ENCODE peak calls at places on chromosomes 4 and X, in ten cellular contexts. U is CD8-positive, alpha-beta T cell; L is upper lobe of right lung; I is prostate gland; B is psoas muscle; H is CD4-positive, alpha-beta T cell; P is ovary; E is heart right ventricle; D is endodermal cell; Y is fibroblast of lung. W is an unnamed sample.
A peak's percentile ranks its signal among the peaks of the same experiment; 100 is the strongest.

GRCh38 chrX:2595258-2595657 is 94.5 kb upstream of the DHRSX start:
- DNase-seq in Y (peak; percentile 43), D (no peak), L (no peak), I (no peak), B (no peak), H (no peak), E (no peak), U (no peak), P (no peak), W (no peak)

GRCh38 chrX:45323387-45323786 is 122.7 kb upstream of the DIPK2B start:
- DNase-seq in U (no peak), B (no peak), Y (no peak), E (no peak), P (no peak), H (no peak), I (no peak), D (no peak), L (no peak), W (no peak)

GRCh38 chrX:68894142-68894512 is 65.3 kb downstream of the EFNB1 start:
- DNase-seq in U (no peak), Y (no peak), B (peak; percentile 65), P (no peak), I (no peak), L (no peak), H (no peak), E (no peak), D (no peak), W (no peak)

GRCh38 chr4:2596153-2596552 is 59.7 kb downstream of the FAM193A start:
- DNase-seq in P (no peak), D (no peak), E (no peak), B (no peak), L (peak; percentile 47), I (no peak), Y (no peak), U (no peak), H (no peak), W (no peak)

GRCh38 chrX:108494416-108495095 is 54.9 kb downstream of the COL4A5 start:
- DNase-seq in I (no peak), H (no peak), D (no peak), L (no peak), U (no peak), E (no peak), B (no peak), P (no peak), Y (peak; percentile 19), W (no peak)

GRCh38 chr4:85748654-85749053 is 273.7 kb downstream of the ARHGAP24 start:
- DNase-seq in L (no peak), E (no peak), I (no peak), D (no peak), Y (peak; percentile 28), U (no peak), H (no peak), B (no peak), P (no peak), W (no peak)

GRCh38 chrX:103211012-103211715 is 3.7 kb upstream of the BEX4 start:
- DNase-seq in P (peak; percentile 18), L (no peak), I (peak; percentile 28), H (peak; percentile 26), B (no peak), U (peak; percentile 45), E (peak; percentile 41), Y (peak; percentile 57), D (peak; percentile 83), W (no peak)

GRCh38 chr4:141140271-141141205 is 7.3 kb upstream of the RNF150 start:
- DNase-seq in I (no peak), Y (no peak), D (no peak), U (no peak), H (no peak), E (no peak), L (no peak), B (no peak), P (no peak), W (no peak)

GRCh38 chrX:108001218-108001814 is 19.1 kb upstream of the TEX13B start:
- DNase-seq in I (peak; percentile 12), Y (peak; percentile 58), H (peak; percentile 25), L (no peak), D (peak; percentile 57), U (no peak), B (no peak), E (no peak), P (no peak), W (no peak)

GRCh38 chr4:41661447-41662076 is 87.0 kb downstream of the PHOX2B start:
- DNase-seq in I (peak; percentile 51), D (peak; percentile 81), B (peak; percentile 74), H (no peak), E (peak; percentile 56), Y (peak; percentile 65), L (peak; percentile 69), U (peak; percentile 17), P (peak; percentile 67), W (no peak)

GRCh38 chrX:76434103-76434741 is 6.7 kb downstream of the MAGEE1 start:
- DNase-seq in E (no peak), P (no peak), B (no peak), L (no peak), H (no peak), D (no peak), U (no peak), Y (no peak), I (no peak), W (no peak)

GRCh38 chrX:76427560-76428242 is at the start of gene MAGEE1:
- DNase-seq in U (peak; percentile 80), I (peak; percentile 58), H (peak; percentile 71), Y (peak; percentile 43), E (peak; percentile 64), D (peak; percentile 93), P (peak; percentile 84), L (peak; percentile 88), B (peak; percentile 84), W (peak; percentile 82)

GRCh38 chrX:76433219-76433618 is 5.7 kb downstream of the MAGEE1 start:
- DNase-seq in I (no peak), B (no peak), L (no peak), P (no peak), D (no peak), U (no peak), H (no peak), Y (no peak), E (no peak), W (no peak)

GRCh38 chrX:76428243-76429130 is 977 bp downstream of the MAGEE1 start:
- DNase-seq in P (peak; percentile 16), U (peak; percentile 52), E (no peak), I (peak; percentile 3), L (peak; percentile 48), H (peak; percentile 50), B (peak; percentile 50), Y (no peak), D (peak; percentile 66), W (peak; percentile 6)
- H3K27ac ChIP-seq in P (no peak overlapping the region), U (peak overlapping the region; percentile 89), E (no peak overlapping the region), I (peak overlapping the region; percentile 47), L (peak overlapping the region; percentile 1), H (peak overlapping the region; percentile 53), B (no peak overlapping the region), Y (no peak overlapping the region), D (no peak overlapping the region), W (no peak overlapping the region)

GRCh38 chr4:185394568-185395254 is 1.0 kb downstream of the LRP2BP start:
- DNase-seq in I (no peak), P (no peak), D (no peak), Y (no peak), H (no peak), E (no peak), U (no peak), B (no peak), L (no peak), W (no peak)

GRCh38 chr4:185395255-185395955 is at the start of gene LRP2BP:
- DNase-seq in D (no peak), I (no peak), B (no peak), P (no peak), U (no peak), H (no peak), Y (peak; percentile 97), L (no peak), E (no peak), W (no peak)

GRCh38 chr4:185392156-185392555 is 3.6 kb downstream of the LRP2BP start:
- DNase-seq in U (no peak), P (no peak), H (no peak), E (no peak), L (no peak), D (no peak), Y (no peak), I (no peak), B (no peak), W (no peak)

GRCh38 chr4:185387957-185388356 is 7.8 kb downstream of the LRP2BP start:
- DNase-seq in P (no peak), L (no peak), H (no peak), I (no peak), B (no peak), D (no peak), E (no peak), U (no peak), Y (no peak), W (no peak)

GRCh38 chr4:185390941-185391340 is 4.8 kb downstream of the LRP2BP start:
- DNase-seq in D (no peak), L (no peak), I (no peak), P (no peak), H (no peak), U (no peak), E (no peak), Y (no peak), B (no peak), W (no peak)
- TF ChIP-seq CTCF in D (no peak), L (no peak), I (no peak), P (no peak), H (no peak), U (no peak), E (no peak), Y (no peak), B (no peak), W (no peak)

DNA sequence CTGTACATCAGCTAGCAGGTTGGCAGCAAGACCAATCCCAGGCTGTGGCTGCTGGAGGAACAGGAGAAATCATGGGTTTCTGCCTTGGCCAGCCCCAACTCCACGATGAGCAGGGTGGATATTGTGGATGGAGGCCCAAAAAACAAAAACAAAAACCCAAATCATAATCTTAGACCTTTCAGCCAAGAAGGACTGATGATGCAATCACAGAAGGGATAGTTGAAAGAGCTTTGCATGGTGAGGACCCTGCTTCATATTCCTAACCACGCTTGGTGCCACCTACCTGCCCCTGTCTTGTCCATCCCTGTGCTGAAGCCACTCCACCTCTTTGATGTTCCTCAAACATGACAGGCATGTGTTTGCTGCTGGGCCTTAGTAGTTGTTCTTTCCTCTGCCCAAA is 68.8 kb upstream of the CT45A1 start:
- DNase-seq in E (no peak), Y (no peak), P (no peak), B (no peak), I (no peak), D (no peak), L (no peak), H (no peak), U (no peak), W (no peak)
- H3K9me3 ChIP-seq in E (no peaks in the 10 kb centered on the region), Y (no peaks in the 10 kb centered on the region), P (no peaks in the 10 kb centered on the region), B (no peaks in the 10 kb centered on the region), I (no peaks in the 10 kb centered on the region), D (no peaks in the 10 kb centered on the region), L (no peaks in the 10 kb centered on the region), H (no peaks in the 10 kb centered on the region), U (no peaks in the 10 kb centered on the region), W (no peaks in the 10 kb centered on the region)

DNA sequence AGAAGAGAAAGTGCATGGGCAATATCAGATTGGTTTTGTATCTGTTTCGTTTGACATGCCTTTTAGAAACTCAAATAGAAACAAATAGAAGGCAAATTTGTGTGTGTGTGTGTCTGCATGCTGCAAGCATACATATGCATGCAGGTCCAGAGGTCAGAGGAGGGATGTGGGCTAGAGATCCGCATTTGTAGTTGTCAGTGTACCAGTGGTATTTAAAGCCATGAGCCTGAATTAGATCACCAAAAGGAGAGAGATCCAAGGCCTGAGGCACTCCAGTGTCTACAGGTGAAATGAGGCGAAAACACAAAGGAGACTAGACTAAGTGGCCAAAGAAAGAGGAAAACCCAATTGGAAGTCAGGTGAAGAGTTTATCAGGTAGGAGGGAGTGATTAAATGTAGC is 106.7 kb downstream of the CORIN start:
- DNase-seq in Y (no peak), H (no peak), U (no peak), D (no peak), L (no peak), P (no peak), E (no peak), B (no peak), I (no peak), W (no peak)
- H3K27ac ChIP-seq in Y (no peak overlapping the region), H (no peak overlapping the region), U (no peak overlapping the region), D (no peak overlapping the region), L (no peak overlapping the region), P (no peak overlapping the region), E (no peak overlapping the region), B (no peak overlapping the region), I (no peak overlapping the region), W (no peak overlapping the region)